ENCODE peak calls at places on chromosomes 5 and 9, in five cellular contexts. One of them, this sample, is unnamed. For H3K4me1, the result is how much of the 10 kb centered on the place peaks cover.

GRCh38 chr5:94240616-94241287 is 377.7 kb downstream of the KIAA0825 start:
- DNase-seq in fibroblast of lung: peak
- DNase-seq in neuronal stem cell: no peak
- DNase-seq in osteoblast: peak
- DNase-seq in A549: no peak
- DNase-seq in this sample: no peak

GRCh38 chr9:77848428-77848827 is 183.2 kb downstream of the GNAQ start:
- DNase-seq in neuronal stem cell: no peak
- DNase-seq in fibroblast of lung: no peak
- DNase-seq in A549: no peak
- DNase-seq in osteoblast: no peak
- DNase-seq in this sample: no peak

GRCh38 chr5:115096034-115096769 is 73.5 kb downstream of the TRIM36 start:
- DNase-seq in A549: no peak
- DNase-seq in neuronal stem cell: no peak
- DNase-seq in osteoblast: no peak
- DNase-seq in fibroblast of lung: no peak
- DNase-seq in this sample: peak

GRCh38 chr5:177336603-177337494 is 14.6 kb downstream of the LMAN2 start:
- DNase-seq in osteoblast: peak
- DNase-seq in A549: no peak
- DNase-seq in neuronal stem cell: no peak
- DNase-seq in fibroblast of lung: no peak
- DNase-seq in this sample: no peak

GRCh38 chr5:81389015-81389414 is 4.9 kb downstream of the ACOT12 start:
- DNase-seq in osteoblast: no peak
- DNase-seq in neuronal stem cell: no peak
- DNase-seq in fibroblast of lung: no peak
- DNase-seq in A549: no peak
- DNase-seq in this sample: no peak

GRCh38 chr5:1156754-1157460 is 44.5 kb upstream of the SLC6A19 start:
- DNase-seq in fibroblast of lung: no peak
- DNase-seq in A549: no peak
- DNase-seq in neuronal stem cell: no peak
- DNase-seq in osteoblast: peak
- DNase-seq in this sample: no peak

GRCh38 chr5:127011151-127011550 is 19.2 kb downstream of the MARCHF3 start:
- DNase-seq in fibroblast of lung: peak
- DNase-seq in neuronal stem cell: no peak
- DNase-seq in osteoblast: peak
- DNase-seq in A549: no peak
- DNase-seq in this sample: no peak

GRCh38 chr5:150368526-150368925 is 11.0 kb downstream of the TCOF1 start:
- DNase-seq in osteoblast: peak
- DNase-seq in A549: no peak
- DNase-seq in fibroblast of lung: no peak
- DNase-seq in neuronal stem cell: no peak
- DNase-seq in this sample: no peak

GRCh38 chr5:64939772-64940510 is 171.2 kb downstream of the CWC27 start:
- DNase-seq in neuronal stem cell: no peak
- DNase-seq in osteoblast: peak
- DNase-seq in fibroblast of lung: peak
- DNase-seq in A549: no peak
- DNase-seq in this sample: peak

GRCh38 chr5:72036951-72037350 is 70.3 kb upstream of the MAP1B start:
- DNase-seq in neuronal stem cell: no peak
- DNase-seq in osteoblast: no peak
- DNase-seq in A549: no peak
- DNase-seq in fibroblast of lung: no peak
- DNase-seq in this sample: peak
- H3K4me2 ChIP-seq in neuronal stem cell: no peak
- H3K4me2 ChIP-seq in osteoblast: no peak
- H3K4me2 ChIP-seq in A549: peak
- H3K4me2 ChIP-seq in fibroblast of lung: no peak
- H3K4me2 ChIP-seq in this sample: no peak

GRCh38 chr5:174402224-174402812 is 322.1 kb upstream of the MSX2 start:
- DNase-seq in fibroblast of lung: peak
- DNase-seq in A549: no peak
- DNase-seq in osteoblast: no peak
- DNase-seq in neuronal stem cell: no peak
- DNase-seq in this sample: no peak
- H3K4me1 ChIP-seq in fibroblast of lung: under half
- H3K4me1 ChIP-seq in A549: under half
- H3K4me1 ChIP-seq in osteoblast: under half
- H3K4me1 ChIP-seq in neuronal stem cell: under half
- H3K4me1 ChIP-seq in this sample: under half

GRCh38 chr5:35926389-35927051 is 11.9 kb downstream of the CAPSL start:
- DNase-seq in fibroblast of lung: peak
- DNase-seq in neuronal stem cell: peak
- DNase-seq in A549: peak
- DNase-seq in osteoblast: peak
- DNase-seq in this sample: peak
- H3K4me2 ChIP-seq in fibroblast of lung: peak
- H3K4me2 ChIP-seq in neuronal stem cell: no peak
- H3K4me2 ChIP-seq in A549: peak
- H3K4me2 ChIP-seq in osteoblast: peak
- H3K4me2 ChIP-seq in this sample: no peak

DNA sequence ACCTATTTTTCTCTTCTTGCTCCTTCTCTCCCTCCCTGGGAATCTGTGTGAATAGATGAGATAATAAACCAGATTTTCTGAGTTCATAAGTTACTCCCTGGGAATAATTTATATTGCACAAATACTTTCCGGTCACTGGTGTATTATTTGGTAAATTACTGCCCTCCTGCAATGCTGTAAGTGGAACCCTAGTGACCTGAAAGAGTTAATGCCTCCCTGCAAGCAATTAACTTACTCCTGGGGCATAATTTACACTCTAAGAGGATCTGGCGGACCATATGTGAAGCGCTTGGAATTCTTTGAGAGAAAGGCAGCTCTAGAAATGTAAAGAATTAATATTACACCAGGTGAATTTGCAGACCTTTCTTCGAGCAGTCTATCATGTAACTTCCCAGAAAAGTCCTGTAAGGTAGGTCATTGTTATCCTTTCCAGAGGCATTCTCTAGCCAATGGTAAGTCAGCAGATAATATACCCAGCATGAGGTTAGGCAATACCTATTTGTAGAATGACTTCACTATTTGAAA is 7.0 kb upstream of the GDNF start:
- DNase-seq in neuronal stem cell: no peak
- DNase-seq in osteoblast: no peak
- DNase-seq in A549: no peak
- DNase-seq in fibroblast of lung: no peak
- DNase-seq in this sample: no peak
- H3K4me1 ChIP-seq in neuronal stem cell: under half
- H3K4me1 ChIP-seq in osteoblast: under half
- H3K4me1 ChIP-seq in A549: under half
- H3K4me1 ChIP-seq in fibroblast of lung: under half
- H3K4me1 ChIP-seq in this sample: under half

DNA sequence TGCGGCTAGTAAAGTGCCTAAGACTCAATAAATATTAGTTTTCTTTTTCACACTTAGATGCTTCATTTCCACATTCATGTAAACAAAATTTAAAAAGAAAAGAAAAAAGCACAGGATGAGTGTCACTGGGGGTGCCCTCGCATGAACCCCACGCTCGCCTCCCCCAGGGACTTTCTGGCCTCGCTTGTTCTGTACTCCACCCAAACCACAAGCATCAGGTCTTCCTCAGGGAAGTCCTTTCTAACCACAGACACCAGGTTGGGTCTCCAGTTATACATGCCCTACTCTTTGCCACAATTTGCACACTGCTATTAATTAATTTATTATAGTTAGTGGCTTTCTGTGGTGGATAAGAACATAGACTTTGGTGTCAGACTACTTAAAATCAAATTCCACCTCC is 92.4 kb downstream of the RORB start:
- DNase-seq in fibroblast of lung: no peak
- DNase-seq in A549: no peak
- DNase-seq in osteoblast: no peak
- DNase-seq in neuronal stem cell: no peak
- DNase-seq in this sample: no peak
- H3K4me2 ChIP-seq in fibroblast of lung: no peak
- H3K4me2 ChIP-seq in A549: no peak
- H3K4me2 ChIP-seq in osteoblast: no peak
- H3K4me2 ChIP-seq in neuronal stem cell: no peak
- H3K4me2 ChIP-seq in this sample: no peak

GRCh38 chr9:76634356-76635054 is 129.7 kb upstream of the PCA3 start:
- DNase-seq in fibroblast of lung: peak
- DNase-seq in A549: no peak
- DNase-seq in osteoblast: no peak
- DNase-seq in neuronal stem cell: no peak
- DNase-seq in this sample: peak
- H3K4me1 ChIP-seq in fibroblast of lung: under half
- H3K4me1 ChIP-seq in A549: under half
- H3K4me1 ChIP-seq in osteoblast: under half
- H3K4me1 ChIP-seq in neuronal stem cell: under half
- H3K4me1 ChIP-seq in this sample: under half

GRCh38 chr5:33852327-33852726 is 39.5 kb downstream of the ADAMTS12 start:
- DNase-seq in neuronal stem cell: no peak
- DNase-seq in fibroblast of lung: peak
- DNase-seq in osteoblast: peak
- DNase-seq in A549: no peak
- DNase-seq in this sample: peak

GRCh38 chr5:33857037-33857436 is 34.8 kb downstream of the ADAMTS12 start:
- DNase-seq in neuronal stem cell: no peak
- DNase-seq in A549: no peak
- DNase-seq in osteoblast: no peak
- DNase-seq in fibroblast of lung: no peak
- DNase-seq in this sample: no peak

GRCh38 chr5:33852837-33853236 is 39.0 kb downstream of the ADAMTS12 start:
- DNase-seq in A549: no peak
- DNase-seq in neuronal stem cell: no peak
- DNase-seq in osteoblast: no peak
- DNase-seq in fibroblast of lung: no peak
- DNase-seq in this sample: no peak

GRCh38 chr5:33855396-33855795 is 36.4 kb downstream of the ADAMTS12 start:
- DNase-seq in fibroblast of lung: no peak
- DNase-seq in A549: no peak
- DNase-seq in osteoblast: no peak
- DNase-seq in neuronal stem cell: no peak
- DNase-seq in this sample: no peak

GRCh38 chr5:33854733-33855151 is 37.0 kb downstream of the ADAMTS12 start:
- DNase-seq in neuronal stem cell: peak
- DNase-seq in A549: no peak
- DNase-seq in fibroblast of lung: peak
- DNase-seq in osteoblast: peak
- DNase-seq in this sample: peak
- H3K4me2 ChIP-seq in neuronal stem cell: no peak
- H3K4me2 ChIP-seq in A549: peak
- H3K4me2 ChIP-seq in fibroblast of lung: peak
- H3K4me2 ChIP-seq in osteoblast: peak
- H3K4me2 ChIP-seq in this sample: no peak

GRCh38 chr9:98805506-98806272 is 1.8 kb upstream of the GALNT12 start:
- DNase-seq in neuronal stem cell: no peak
- DNase-seq in fibroblast of lung: peak
- DNase-seq in osteoblast: no peak
- DNase-seq in A549: no peak
- DNase-seq in this sample: peak
- H3K4me1 ChIP-seq in neuronal stem cell: under half
- H3K4me1 ChIP-seq in fibroblast of lung: under half
- H3K4me1 ChIP-seq in osteoblast: under half
- H3K4me1 ChIP-seq in A549: under half
- H3K4me1 ChIP-seq in this sample: under half